ENCODE peak calls at places on chromosomes 6 and 20, in five cellular contexts. U is A549, I is NCI-H1105, E is Daoy, R is NCI-H1417. C is an unnamed sample.

GRCh38 chr6:145074805-145075204 is 660.5 kb downstream of the EPM2A start:
- DNase-seq in U (no peak), I (no peak), E (no peak), R (no peak), C (no peak)

GRCh38 chr6:140436023-140436811 is 1061.8 kb upstream of the CITED2 start:
- DNase-seq in U (no peak), I (no peak), E (no peak), R (no peak), C (no peak)

GRCh38 chr6:119128252-119128912 is 49.9 kb upstream of the FAM184A start:
- DNase-seq in U (no peak), I (no peak), E (no peak), R (no peak), C (no peak)

GRCh38 chr20:35791823-35792222 is 20.0 kb downstream of the PHF20 start:
- DNase-seq in U (no peak), I (no peak), E (peak; percentile 11), R (no peak), C (no peak)

GRCh38 chr6:47592466-47592865 is 105.9 kb upstream of the ADGRF4 start:
- DNase-seq in U (no peak), I (no peak), E (no peak), R (peak; percentile 30), C (no peak)

GRCh38 chr6:43219814-43220213 is 9.5 kb downstream of the DNPH1 start:
- DNase-seq in U (no peak), I (no peak), E (no peak), R (no peak), C (no peak)

GRCh38 chr20:6819599-6819998 is 52.1 kb downstream of the BMP2 start:
- DNase-seq in U (no peak), I (peak; percentile 23), E (peak; percentile 5), R (peak; percentile 52), C (peak; percentile 11)

GRCh38 chr6:30542404-30542725 is 13.9 kb downstream of the GNL1 start:
- DNase-seq in U (no peak), I (no peak), E (no peak), R (no peak), C (no peak)